ENCODE peak calls at places on chromosomes 1 and 21, in ten cellular contexts. X is fibroblast of the conjunctiva; H is stimulated activated CD4-positive, alpha-beta T cell treated with anti-CD3 and anti-CD28 coated beads, Interleukin-4, amount 100 ng/mL, for 48 hours; V is cardiac fibroblast; Q is endodermal cell; K is GM06990; P is mesothelial cell of epicardium; J is NCI-H2171 treated with DMSO at 0.1 percent for 48 hours; L is NAMALWA; N is dorsolateral prefrontal cortex. F is an unnamed sample.

GRCh38 chr1:246320286-246320685 is 186.8 kb downstream of the SMYD3 start:
- DNase-seq in X (no peak), H (no peak), V (peak), Q (no peak), K (no peak), P (no peak), J (no peak), L (no peak), N (no peak), F (no peak)

GRCh38 chr1:38029725-38030511 is 16.7 kb downstream of the POU3F1 start:
- DNase-seq in X (no peak), H (peak), V (peak), Q (peak), K (peak), P (no peak), J (peak), L (no peak), N (no peak), F (peak)

GRCh38 chr1:224343679-224344078 is 13.0 kb upstream of the CNIH4 start:
- DNase-seq in X (no peak), H (no peak), V (no peak), Q (no peak), K (no peak), P (no peak), J (no peak), L (no peak), N (no peak), F (no peak)

GRCh38 chr1:96464159-96464558 is 257.4 kb upstream of the PTBP2 start:
- DNase-seq in X (no peak), H (no peak), V (no peak), Q (no peak), K (no peak), P (no peak), J (no peak), L (no peak), N (no peak), F (no peak)

GRCh38 chr1:11273595-11274234 is 717 bp downstream of the UBIAD1 start:
- DNase-seq in X (no peak), H (no peak), V (no peak), Q (no peak), K (no peak), P (no peak), J (no peak), L (peak), N (no peak), F (peak)

GRCh38 chr1:37177230-37177864 is 143.0 kb upstream of the GRIK3 start:
- DNase-seq in X (no peak), H (peak), V (peak), Q (peak), K (no peak), P (no peak), J (peak), L (peak), N (no peak), F (peak)

GRCh38 chr1:44543064-44543815 is 131.0 kb downstream of the TMEM53 start:
- DNase-seq in X (no peak), H (no peak), V (peak), Q (peak), K (no peak), P (no peak), J (no peak), L (no peak), N (no peak), F (no peak)

GRCh38 chr1:31984419-31985347 is 29.0 kb upstream of the KHDRBS1 start:
- DNase-seq in X (no peak), H (peak), V (peak), Q (no peak), K (no peak), P (no peak), J (no peak), L (peak), N (no peak), F (peak)

GRCh38 chr1:174052621-174053020 is 30.5 kb upstream of the RC3H1 start:
- DNase-seq in X (no peak), H (no peak), V (peak), Q (no peak), K (no peak), P (no peak), J (no peak), L (no peak), N (no peak), F (no peak)

GRCh38 chr1:147723691-147724323 is 36.6 kb downstream of the GJA5 start:
- DNase-seq in X (no peak), H (no peak), V (peak), Q (peak), K (no peak), P (no peak), J (no peak), L (peak), N (no peak), F (peak)

GRCh38 chr1:68600049-68600661 is 103.3 kb upstream of the DEPDC1 start:
- DNase-seq in X (no peak), H (no peak), V (peak), Q (peak), K (no peak), P (no peak), J (peak), L (peak), N (no peak), F (peak)

GRCh38 chr1:207817778-207818751 is 66.2 kb downstream of the CD46 start:
- DNase-seq in X (no peak), H (no peak), V (no peak), Q (no peak), K (no peak), P (no peak), J (no peak), L (no peak), N (no peak), F (no peak)

GRCh38 chr21:17786219-17787181 is 32.7 kb downstream of the C21orf91 start:
- DNase-seq in X (no peak), H (no peak), V (no peak), Q (no peak), K (no peak), P (no peak), J (no peak), L (no peak), N (no peak), F (no peak)

GRCh38 chr1:62325696-62326095 is 6.5 kb upstream of the KANK4 start:
- DNase-seq in X (no peak), H (no peak), V (no peak), Q (no peak), K (no peak), P (no peak), J (no peak), L (no peak), N (no peak), F (peak)

GRCh38 chr1:169513208-169513607 is 27.5 kb upstream of the SLC19A2 start:
- DNase-seq in X (peak), H (no peak), V (peak), Q (no peak), K (no peak), P (no peak), J (no peak), L (no peak), N (no peak), F (no peak)

GRCh38 chr1:38433097-38433722 is 386.6 kb upstream of the POU3F1 start:
- DNase-seq in X (no peak), H (no peak), V (no peak), Q (peak), K (no peak), P (no peak), J (no peak), L (no peak), N (no peak), F (no peak)

GRCh38 chr1:42013881-42014470 is 95.3 kb upstream of the HIVEP3 start:
- DNase-seq in X (no peak), H (no peak), V (peak), Q (no peak), K (no peak), P (no peak), J (no peak), L (no peak), N (no peak), F (no peak)

GRCh38 chr1:91070274-91070673 is 48.4 kb upstream of the ZNF644 start:
- DNase-seq in X (no peak), H (no peak), V (no peak), Q (no peak), K (no peak), P (no peak), J (no peak), L (no peak), N (no peak), F (no peak)

GRCh38 chr1:167854184-167854583 is 59.8 kb downstream of the ADCY10 start:
- DNase-seq in X (no peak), H (no peak), V (no peak), Q (no peak), K (no peak), P (no peak), J (no peak), L (no peak), N (no peak), F (no peak)

GRCh38 chr1:22920734-22921451 is 51.8 kb downstream of the LACTBL1 start:
- DNase-seq in X (no peak), H (no peak), V (no peak), Q (no peak), K (no peak), P (no peak), J (no peak), L (no peak), N (no peak), F (no peak)